ENCODE peak calls at places on chromosomes 4 and X, in five cellular contexts. Z is mucosa of descending colon, G is endothelial cell of umbilical vein, J is AG04450, C is dorsolateral prefrontal cortex. K is an unnamed sample.
A peak's percentile ranks its signal among the peaks of the same experiment; 100 is the strongest.

GRCh38 chr4:110449947-110450346 is 26.0 kb upstream of the ENPEP start:
- DNase-seq in G (no peak), C (no peak), J (no peak), Z (peak; percentile 88), K (no peak)

GRCh38 chr4:129246850-129247542 is 151.0 kb downstream of the C4orf33 start:
- DNase-seq in Z (peak; percentile 12), C (no peak), J (no peak), G (no peak), K (no peak)

GRCh38 chr4:121582296-121582695 is 114.5 kb downstream of the ANXA5 start:
- DNase-seq in J (no peak), C (no peak), Z (no peak), G (no peak), K (no peak)

GRCh38 chr4:155660436-155660835 is 6.2 kb upstream of the GUCY1A1 start:
- DNase-seq in J (no peak), C (no peak), Z (no peak), G (no peak), K (no peak)

GRCh38 chrX:69137371-69137881 is 27.8 kb downstream of the PJA1 start:
- DNase-seq in J (no peak), Z (no peak), G (no peak), C (no peak), K (no peak)

GRCh38 chr4:104064650-104065577 is 345.1 kb upstream of the TACR3 start:
- DNase-seq in C (peak; percentile 11), Z (peak; percentile 55), J (no peak), G (peak; percentile 4), K (peak; percentile 70)

GRCh38 chrX:38985375-38985774 is 184.1 kb downstream of the MID1IP1 start:
- DNase-seq in C (no peak), J (no peak), G (peak; percentile 1), Z (no peak), K (no peak)

GRCh38 chrX:14673764-14674163 is 144.4 kb downstream of the GLRA2 start:
- DNase-seq in Z (peak; percentile 16), J (peak; percentile 65), G (peak; percentile 80), C (no peak), K (no peak)

GRCh38 chr4:103402198-103402597 is 204.1 kb upstream of the CENPE start:
- DNase-seq in J (no peak), Z (no peak), G (no peak), C (no peak), K (no peak)

GRCh38 chrX:8726031-8726652 is 5.8 kb downstream of the ANOS1 start:
- DNase-seq in J (no peak), C (no peak), Z (no peak), G (peak; percentile 45), K (no peak)

GRCh38 chr4:18111100-18111499 is 89.5 kb upstream of the LCORL start:
- DNase-seq in G (peak; percentile 17), J (no peak), Z (no peak), C (no peak), K (no peak)

GRCh38 chrX:45774961-45775360 is 574.3 kb upstream of the DIPK2B start:
- DNase-seq in J (no peak), G (peak; percentile 79), Z (no peak), C (no peak), K (no peak)

GRCh38 chrX:30895331-30895730 is 6.3 kb upstream of the TAB3 start:
- DNase-seq in Z (no peak), G (no peak), J (no peak), C (no peak), K (no peak)

GRCh38 chr4:40630335-40631021 is 814 bp upstream of the RBM47 start:
- DNase-seq in G (no peak), Z (peak; percentile 93), C (no peak), J (no peak), K (peak; percentile 38)

DNA sequence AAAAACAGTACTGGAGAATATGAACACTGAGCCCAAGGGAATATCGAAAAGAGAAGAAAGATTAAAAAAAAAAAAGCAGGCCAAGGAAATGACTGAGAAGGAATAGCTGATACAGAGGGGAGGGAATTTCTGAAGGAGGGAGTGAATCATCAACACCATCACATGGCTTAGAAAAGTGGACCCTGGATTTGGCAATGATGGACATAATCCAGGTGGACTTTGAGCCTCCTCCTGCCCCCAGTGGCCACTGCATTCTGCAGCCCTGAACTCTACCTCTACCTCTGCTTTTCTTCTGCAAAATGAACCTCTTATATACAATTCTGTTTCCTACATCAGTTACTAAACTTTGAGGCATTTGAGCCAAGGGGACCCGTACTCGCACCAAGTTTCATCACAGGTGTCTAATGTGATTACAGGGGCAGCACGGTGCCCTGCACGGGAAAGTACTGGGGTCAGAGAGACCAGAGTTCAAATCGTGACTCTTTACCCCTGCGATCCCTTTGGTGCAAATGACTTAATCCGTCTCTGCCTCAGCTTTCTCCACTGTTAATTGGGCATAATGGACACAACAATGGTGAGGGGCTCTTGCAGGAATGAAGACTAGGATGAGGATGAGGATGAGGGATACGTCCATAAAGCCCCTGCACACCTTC is 1.1 kb downstream of the OCIAD2 start:
- DNase-seq in J (no peak), G (peak; percentile 41), C (no peak), Z (peak; percentile 31), K (no peak)
- TF ChIP-seq CTCF in J (peak; percentile 34), G (no peak), C (no peak), Z (no peak), K (no peak)

GRCh38 chrX:108167211-108167872 is 75.8 kb downstream of the ATG4A start:
- DNase-seq in G (peak; percentile 32), Z (peak; percentile 5), C (no peak), J (no peak), K (no peak)

GRCh38 chrX:108168961-108169740 is 77.6 kb downstream of the ATG4A start:
- DNase-seq in J (no peak), Z (no peak), C (no peak), G (no peak), K (no peak)

GRCh38 chrX:108162265-108162664 is 70.7 kb downstream of the ATG4A start:
- DNase-seq in C (no peak), Z (no peak), J (no peak), G (no peak), K (no peak)

GRCh38 chrX:108163333-108164082 is 71.9 kb downstream of the ATG4A start:
- DNase-seq in C (no peak), Z (no peak), G (no peak), J (no peak), K (no peak)

GRCh38 chrX:108165349-108166111 is 74.0 kb downstream of the ATG4A start:
- DNase-seq in C (no peak), J (peak; percentile 4), G (peak; percentile 12), Z (peak; percentile 23), K (peak; percentile 25)
- TF ChIP-seq CTCF in C (no peak), J (peak; percentile 60), G (peak; percentile 41), Z (no peak), K (peak; percentile 36)

GRCh38 chr4:11072426-11072825 is 356.3 kb downstream of the HS3ST1 start:
- DNase-seq in C (no peak), J (no peak), Z (no peak), G (no peak), K (no peak)

GRCh38 chr4:11073621-11074051 is 355.1 kb downstream of the HS3ST1 start:
- DNase-seq in C (peak; percentile 81), J (no peak), G (no peak), Z (peak; percentile 34), K (no peak)

GRCh38 chr4:11074581-11075241 is 354.0 kb downstream of the HS3ST1 start:
- DNase-seq in G (no peak), C (peak; percentile 31), Z (peak; percentile 6), J (no peak), K (no peak)

GRCh38 chr4:11070813-11071212 is 357.9 kb downstream of the HS3ST1 start:
- DNase-seq in G (no peak), C (no peak), Z (no peak), J (no peak), K (no peak)

GRCh38 chr4:11072999-11073398 is 355.7 kb downstream of the HS3ST1 start:
- DNase-seq in G (no peak), J (no peak), C (no peak), Z (no peak), K (no peak)
- TF ChIP-seq CTCF in G (no peak), J (no peak), C (no peak), Z (no peak), K (no peak)

DNA sequence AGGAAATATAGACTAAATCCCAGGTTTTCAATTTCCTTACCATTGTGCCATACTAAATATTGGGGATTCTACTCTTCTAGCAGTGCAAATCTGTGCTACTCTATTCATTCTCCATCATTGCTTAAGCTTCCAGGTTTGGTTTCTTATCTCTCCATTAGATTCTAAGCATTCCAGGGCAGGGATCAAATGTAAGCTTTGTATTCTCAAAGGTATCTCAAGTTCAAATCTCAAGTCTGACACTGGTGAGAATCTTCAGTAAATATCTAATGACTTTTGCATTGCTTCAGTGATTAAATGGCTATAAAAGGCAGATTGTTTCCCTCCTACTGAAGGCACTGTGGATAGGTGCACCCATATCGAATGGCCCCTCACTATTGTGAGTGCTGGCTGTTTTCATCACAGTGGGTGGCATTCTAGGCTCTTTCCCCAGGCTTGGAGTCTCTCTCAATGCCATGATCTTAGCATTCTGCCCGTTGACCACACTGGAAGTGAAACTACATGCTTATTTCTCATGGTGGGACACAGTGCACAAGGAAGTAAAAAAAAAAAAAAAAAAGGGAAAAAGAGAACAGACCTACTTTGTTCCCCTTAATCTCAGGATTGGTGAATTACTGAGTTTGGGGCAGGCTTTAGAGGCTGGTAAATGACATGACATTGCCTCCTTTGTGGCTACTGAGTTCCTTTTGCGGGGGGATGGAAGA is 28.7 kb downstream of the FAM9C start:
- DNase-seq in Z (no peak), C (no peak), G (no peak), J (no peak), K (no peak)
- TF ChIP-seq CTCF in Z (no peak), C (no peak), G (no peak), J (no peak), K (no peak)

GRCh38 chr4:125750827-125751466 is 436.2 kb downstream of the FAT4 start:
- DNase-seq in G (peak; percentile 80), Z (peak; percentile 7), C (no peak), J (no peak), K (no peak)
- TF ChIP-seq CTCF in G (peak; percentile 65), Z (no peak), C (peak; percentile 59), J (peak; percentile 43), K (no peak)

GRCh38 chr4:7979652-7979968 is 39.9 kb upstream of the AFAP1 start:
- DNase-seq in Z (no peak), G (no peak), C (no peak), J (no peak), K (no peak)
- TF ChIP-seq CTCF in Z (no peak), G (no peak), C (no peak), J (no peak), K (no peak)

K was measured in glutamatergic neuron.